ENCODE peak calls at places on chromosome 10, in four cellular contexts. S, J, B and I are unnamed samples.

GRCh38 chr10:56266120-56266519 is 94.9 kb downstream of the ZWINT start:
- DNase-seq in B (no peak), S (no peak), J (no peak), I (no peak)

GRCh38 chr10:69345402-69345801 is 67.1 kb downstream of the HK1 start:
- DNase-seq in J (no peak), B (no peak), S (no peak), I (no peak)

GRCh38 chr10:25176421-25176968 is 1.7 kb downstream of the GPR158 start:
- DNase-seq in J (no peak), S (no peak), B (no peak), I (no peak)

GRCh38 chr10:68869623-68870022 is 31.5 kb upstream of the DDX50 start:
- DNase-seq in B (no peak), J (no peak), S (no peak), I (no peak)

GRCh38 chr10:24691113-24691512 is 32.6 kb downstream of the ARHGAP21 start:
- DNase-seq in S (no peak), J (no peak), B (no peak), I (no peak)

GRCh38 chr10:36629476-36629875 is 495.9 kb upstream of the ANKRD30A start:
- DNase-seq in S (no peak), J (no peak), B (no peak), I (no peak)

GRCh38 chr10:48266528-48266927 is 8.0 kb downstream of the FRMPD2 start:
- DNase-seq in J (no peak), S (no peak), B (no peak), I (no peak)

GRCh38 chr10:659710-660141 is 29.7 kb downstream of the DIP2C start:
- DNase-seq in J (no peak), S (no peak), B (no peak), I (no peak)

GRCh38 chr10:124943301-124944092 is 1.6 kb downstream of the ZRANB1 start:
- DNase-seq in B (no peak), S (no peak), J (peak), I (no peak)

GRCh38 chr10:128729910-128730420 is 603.7 kb upstream of the MKI67 start:
- DNase-seq in S (no peak), B (no peak), J (no peak), I (no peak)

GRCh38 chr10:28087675-28088351 is 88.9 kb upstream of the ODAD2 start:
- DNase-seq in J (no peak), S (no peak), B (no peak), I (peak)

GRCh38 chr10:44051584-44052385 is 333.1 kb downstream of the CXCL12 start:
- DNase-seq in J (no peak), B (no peak), S (no peak), I (no peak)

GRCh38 chr10:43585981-43586738 is 11.7 kb upstream of the ZNF239 start:
- DNase-seq in J (no peak), B (no peak), S (no peak), I (no peak)

GRCh38 chr10:10403762-10404161 is 613.9 kb upstream of the CELF2 start:
- DNase-seq in J (no peak), S (no peak), B (no peak), I (no peak)

GRCh38 chr10:79269443-79269842 is 77.8 kb upstream of the PPIF start:
- DNase-seq in B (no peak), S (no peak), J (no peak), I (no peak)
- TF ChIP-seq MYC in B (no peak), S (no peak), J (no peak), I (no peak)

DNA sequence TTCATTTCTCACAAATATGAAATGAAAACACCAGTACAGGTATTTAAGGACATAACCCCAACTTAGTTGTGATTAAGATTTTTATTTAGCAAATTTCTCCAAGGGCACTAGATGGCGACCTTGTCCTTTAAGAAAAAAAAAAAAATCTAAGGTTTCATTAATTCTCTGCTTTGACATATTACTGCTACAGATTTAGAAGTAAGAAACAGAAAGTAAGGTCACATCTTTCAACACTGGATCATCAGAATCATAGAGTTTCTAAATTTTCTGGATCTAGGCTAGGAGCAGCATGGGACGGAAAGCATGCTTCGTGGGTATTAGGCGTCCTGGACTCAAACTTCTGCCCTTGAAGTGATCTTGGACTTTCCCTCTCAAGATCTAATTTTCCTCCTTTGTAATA is 85.5 kb upstream of the PRKG1 start:
- DNase-seq in B (no peak), J (no peak), S (no peak), I (peak)
- TF ChIP-seq MYC in B (no peak), J (no peak), S (no peak), I (no peak)

GRCh38 chr10:34405611-34406462 is 409.3 kb downstream of the PARD3 start:
- DNase-seq in S (no peak), B (no peak), J (no peak), I (no peak)

GRCh38 chr10:34406463-34407138 is 408.5 kb downstream of the PARD3 start:
- DNase-seq in S (no peak), B (no peak), J (no peak), I (no peak)

GRCh38 chr10:34407227-34407626 is 407.9 kb downstream of the PARD3 start:
- DNase-seq in J (no peak), S (no peak), B (no peak), I (peak)

DNA sequence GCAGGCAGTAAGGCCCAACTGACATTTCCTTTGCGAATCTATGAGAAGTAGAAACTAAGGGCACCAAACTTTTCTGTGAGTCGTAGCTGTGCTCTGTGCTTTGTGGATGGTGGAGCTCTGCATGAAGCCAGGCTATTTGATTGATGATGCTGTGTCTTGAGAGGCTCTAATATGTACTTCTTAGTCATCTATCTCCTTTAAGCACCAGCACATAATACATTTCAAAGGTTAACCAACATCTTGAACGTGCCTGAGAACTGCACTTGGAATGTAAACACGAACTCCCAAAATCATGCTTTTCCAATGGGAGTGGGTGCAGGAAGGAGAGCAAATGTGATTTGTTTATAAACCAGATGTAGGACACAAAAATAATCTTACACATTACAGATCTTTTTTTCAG is 411.6 kb downstream of the PARD3 start:
- DNase-seq in J (no peak), B (no peak), S (no peak), I (no peak)
- TF ChIP-seq MYC in J (no peak), B (no peak), S (no peak), I (no peak)

GRCh38 chr10:62083868-62084267 is 182.4 kb downstream of the ARID5B start:
- DNase-seq in S (no peak), J (no peak), B (no peak), I (no peak)

GRCh38 chr10:62081322-62081945 is 179.9 kb downstream of the ARID5B start:
- DNase-seq in J (no peak), S (no peak), B (no peak), I (no peak)

GRCh38 chr10:62083413-62083794 is 181.9 kb downstream of the ARID5B start:
- DNase-seq in B (no peak), J (no peak), S (no peak), I (no peak)

GRCh38 chr10:62082270-62082669 is 180.8 kb downstream of the ARID5B start:
- DNase-seq in J (no peak), S (no peak), B (no peak), I (no peak)

DNA sequence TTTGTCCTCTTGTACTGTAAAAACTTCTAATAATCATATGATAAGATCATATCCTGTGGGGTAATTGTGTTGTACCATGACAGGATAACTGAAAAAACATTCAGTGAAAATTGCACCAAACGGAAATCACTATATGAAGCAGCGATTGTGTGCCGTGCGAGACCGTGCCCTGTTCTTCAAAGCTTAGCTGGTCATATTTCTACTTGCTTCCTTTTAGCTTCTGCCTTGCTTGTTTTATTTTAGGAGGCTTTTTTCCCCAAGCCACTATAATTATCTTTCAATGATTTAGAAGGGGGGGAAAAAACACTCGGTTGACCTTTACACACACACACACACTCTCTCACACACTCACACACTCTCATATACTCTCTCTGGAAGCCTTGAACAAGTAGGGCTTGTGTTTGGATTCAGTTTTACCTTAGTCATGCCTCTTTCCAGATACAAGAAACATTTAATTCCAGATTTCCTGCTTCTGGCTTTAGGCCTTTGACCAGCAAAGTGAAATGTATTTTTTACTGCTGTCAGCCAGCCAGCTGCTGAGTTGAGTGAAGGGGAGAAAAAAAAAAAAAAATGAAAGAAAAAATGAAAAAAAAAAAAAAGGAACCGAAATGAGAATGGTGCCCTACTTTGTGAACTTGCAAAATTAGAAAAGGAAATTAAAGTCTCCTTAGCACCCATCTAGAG is 181.4 kb downstream of the ARID5B start:
- DNase-seq in S (peak), B (no peak), J (no peak), I (no peak)
- TF ChIP-seq MYC in S (no peak), B (no peak), J (no peak), I (no peak)

GRCh38 chr10:96833220-96834001 is 1.3 kb downstream of the LCOR start:
- DNase-seq in S (no peak), B (peak), J (no peak), I (peak)

GRCh38 chr10:96830511-96831199 is 1.4 kb upstream of the LCOR start:
- DNase-seq in B (peak), S (peak), J (peak), I (peak)

GRCh38 chr10:96831867-96832720 is at the start of gene LCOR:
- DNase-seq in J (peak), B (peak), S (no peak), I (peak)

GRCh38 chr10:96832721-96833219 is 672 bp downstream of the LCOR start:
- DNase-seq in S (no peak), J (no peak), B (peak), I (peak)

GRCh38 chr10:96831200-96831866 is 765 bp upstream of the LCOR start:
- DNase-seq in B (no peak), S (no peak), J (no peak), I (no peak)
- TF ChIP-seq MYC in B (no peak), S (no peak), J (no peak), I (no peak)

GRCh38 chr10:29243061-29243460 is 45.8 kb upstream of the LYZL1 start:
- DNase-seq in B (no peak), S (no peak), J (no peak), I (no peak)
- TF ChIP-seq MYC in B (no peak), S (no peak), J (no peak), I (no peak)

GRCh38 chr10:62148155-62148554 is 120.5 kb downstream of the RTKN2 start:
- DNase-seq in B (no peak), J (no peak), S (no peak), I (no peak)
- TF ChIP-seq MYC in B (no peak), J (no peak), S (no peak), I (no peak)

GRCh38 chr10:71512794-71513379 is 116.2 kb downstream of the CDH23 start:
- DNase-seq in S (no peak), J (no peak), B (no peak), I (no peak)
- TF ChIP-seq MYC in S (no peak), J (no peak), B (no peak), I (no peak)

GRCh38 chr10:131736321-131736980 is 164.4 kb upstream of the PPP2R2D start:
- DNase-seq in B (no peak), J (no peak), S (no peak), I (no peak)
- TF ChIP-seq MYC in B (no peak), J (no peak), S (no peak), I (no peak)